ENCODE peak calls at places on chromosomes 5 and 9, in five cellular contexts. T is heart right ventricle, S is DND-41, X is fibroblast of lung, U is left ventricle myocardium inferior. B is an unnamed sample.

GRCh38 chr9:113573303-113573958 is 109.9 kb downstream of the RGS3 start:
- DNase-seq in T (no peak), S (no peak), X (no peak), U (peak; percentile 32), B (no peak)

GRCh38 chr5:152177626-152178349 is 227.3 kb downstream of the NMUR2 start:
- DNase-seq in T (no peak), S (no peak), X (no peak), U (no peak), B (no peak)

GRCh38 chr5:171415115-171415730 is 4.2 kb upstream of the FGF18 start:
- DNase-seq in T (no peak), S (no peak), X (peak; percentile 81), U (no peak), B (no peak)

GRCh38 chr5:96745844-96746531 is 61.8 kb downstream of the ERAP1 start:
- DNase-seq in T (no peak), S (no peak), X (peak; percentile 11), U (no peak), B (no peak)

GRCh38 chr9:522658-523057 is 308.0 kb downstream of the DOCK8 start:
- DNase-seq in T (peak; percentile 57), S (no peak), X (peak; percentile 38), U (no peak), B (no peak)

GRCh38 chr5:90632799-90633198 is 74.2 kb downstream of the ADGRV1 start:
- DNase-seq in T (no peak), S (no peak), X (no peak), U (no peak), B (no peak)

GRCh38 chr5:129768715-129769114 is 20.8 kb downstream of the MINAR2 start:
- DNase-seq in T (no peak), S (no peak), X (no peak), U (no peak), B (no peak)

GRCh38 chr9:75855509-75855908 is 35.0 kb upstream of the PCSK5 start:
- DNase-seq in T (peak; percentile 17), S (no peak), X (no peak), U (no peak), B (no peak)

GRCh38 chr9:131862261-131862660 is 122.4 kb upstream of the RAPGEF1 start:
- DNase-seq in T (no peak), S (no peak), X (no peak), U (no peak), B (no peak)

GRCh38 chr5:6377582-6378127 is 692 bp downstream of the MED10 start:
- DNase-seq in T (peak; percentile 2), S (no peak), X (no peak), U (no peak), B (no peak)

GRCh38 chr5:71860048-71860447 is 141.0 kb downstream of the CARTPT start:
- DNase-seq in T (no peak), S (no peak), X (no peak), U (no peak), B (no peak)

GRCh38 chr5:148384389-148384756 is 615 bp downstream of the FBXO38 start:
- DNase-seq in T (no peak), S (no peak), X (peak; percentile 12), U (no peak), B (no peak)

GRCh38 chr5:154273028-154273617 is 82.6 kb downstream of the GALNT10 start:
- DNase-seq in T (peak; percentile 17), S (no peak), X (peak; percentile 43), U (no peak), B (no peak)

GRCh38 chr5:151155149-151155776 is 2.3 kb downstream of the ANXA6 start:
- DNase-seq in T (no peak), S (peak; percentile 80), X (peak; percentile 33), U (no peak), B (peak; percentile 63)

GRCh38 chr9:101119206-101119819 is 90.8 kb downstream of the PLPPR1 start:
- DNase-seq in T (peak; percentile 31), S (peak; percentile 20), X (peak; percentile 3), U (peak; percentile 38), B (no peak)

GRCh38 chr5:37847978-37848425 is 8.2 kb upstream of the GDNF start:
- DNase-seq in T (no peak), S (no peak), X (peak; percentile 76), U (no peak), B (no peak)

GRCh38 chr5:160251406-160252155 is 22.3 kb downstream of the FABP6 start:
- DNase-seq in T (no peak), S (no peak), X (no peak), U (no peak), B (no peak)

GRCh38 chr5:143147918-143148317 is 255.6 kb downstream of the NR3C1 start:
- DNase-seq in T (no peak), S (no peak), X (peak; percentile 66), U (no peak), B (no peak)

GRCh38 chr5:94031631-94032030 is 290.2 kb upstream of the POU5F2 start:
- DNase-seq in T (no peak), S (no peak), X (peak; percentile 31), U (no peak), B (no peak)

GRCh38 chr9:110148868-110149267 is 59.1 kb downstream of the C9orf152 start:
- DNase-seq in T (no peak), S (no peak), X (no peak), U (no peak), B (no peak)

GRCh38 chr5:67730917-67731474 is 484.6 kb upstream of the PIK3R1 start:
- DNase-seq in T (no peak), S (no peak), X (no peak), U (no peak), B (no peak)

GRCh38 chr9:19440823-19441580 is 32.2 kb downstream of the ACER2 start:
- DNase-seq in T (no peak), S (no peak), X (no peak), U (no peak), B (no peak)

GRCh38 chr5:68290260-68290674 is 74.7 kb downstream of the PIK3R1 start:
- DNase-seq in T (peak; percentile 41), S (no peak), X (peak; percentile 65), U (peak; percentile 25), B (no peak)

GRCh38 chr5:83035373-83036170 is 41.6 kb downstream of the TMEM167A start:
- DNase-seq in T (peak; percentile 82), S (no peak), X (no peak), U (peak; percentile 66), B (no peak)

GRCh38 chr5:157944938-157945337 is 86.0 kb upstream of the CLINT1 start:
- DNase-seq in T (no peak), S (no peak), X (no peak), U (no peak), B (no peak)

GRCh38 chr9:134004131-134004873 is 12.2 kb upstream of the VAV2 start:
- DNase-seq in T (no peak), S (no peak), X (no peak), U (no peak), B (no peak)

GRCh38 chr5:140169410-140169809 is 5.6 kb upstream of the CYSTM1 start:
- DNase-seq in T (no peak), S (no peak), X (no peak), U (no peak), B (no peak)

GRCh38 chr5:154603485-154603884 is 125.5 kb upstream of the HAND1 start:
- DNase-seq in T (no peak), S (no peak), X (no peak), U (no peak), B (no peak)

GRCh38 chr9:95857896-95858295 is 17.6 kb upstream of the ERCC6L2 start:
- DNase-seq in T (no peak), S (no peak), X (no peak), U (no peak), B (no peak)

GRCh38 chr5:153991168-153991567 is 47.5 kb downstream of the FAM114A2 start:
- DNase-seq in T (no peak), S (no peak), X (no peak), U (no peak), B (no peak)

GRCh38 chr9:91312717-91313325 is 48.9 kb downstream of the AUH start:
- DNase-seq in T (no peak), S (no peak), X (peak; percentile 44), U (no peak), B (no peak)

GRCh38 chr5:181261320-181262085 is 560 bp upstream of the TRIM52 start:
- DNase-seq in T (peak; percentile 77), S (peak; percentile 83), X (peak; percentile 62), U (peak; percentile 74), B (no peak)

GRCh38 chr9:88310310-88310980 is 77.8 kb upstream of the SPIN1 start:
- DNase-seq in T (no peak), S (no peak), X (no peak), U (no peak), B (no peak)
- TF ChIP-seq CTCF in T (no peak), S (no peak), X (no peak), U (no peak), B (no peak)

GRCh38 chr5:159101689-159102088 is 2.0 kb upstream of the EBF1 start:
- DNase-seq in T (no peak), S (no peak), X (no peak), U (no peak), B (no peak)
- H3K27ac ChIP-seq in T (peak overlapping the region; percentile 93), S (peak overlapping the region; percentile 16), X (no peak overlapping the region), U (peak overlapping the region; percentile 96), B (no peak overlapping the region)

GRCh38 chr5:53987091-53987490 is 323.3 kb downstream of the ARL15 start:
- DNase-seq in T (no peak), S (no peak), X (no peak), U (no peak), B (no peak)
- H3K27me3 ChIP-seq in T (no peaks in the 10 kb centered on the region), S (no peaks in the 10 kb centered on the region), X (no peaks in the 10 kb centered on the region), U (no peaks in the 10 kb centered on the region), B (no peaks in the 10 kb centered on the region)

DNA sequence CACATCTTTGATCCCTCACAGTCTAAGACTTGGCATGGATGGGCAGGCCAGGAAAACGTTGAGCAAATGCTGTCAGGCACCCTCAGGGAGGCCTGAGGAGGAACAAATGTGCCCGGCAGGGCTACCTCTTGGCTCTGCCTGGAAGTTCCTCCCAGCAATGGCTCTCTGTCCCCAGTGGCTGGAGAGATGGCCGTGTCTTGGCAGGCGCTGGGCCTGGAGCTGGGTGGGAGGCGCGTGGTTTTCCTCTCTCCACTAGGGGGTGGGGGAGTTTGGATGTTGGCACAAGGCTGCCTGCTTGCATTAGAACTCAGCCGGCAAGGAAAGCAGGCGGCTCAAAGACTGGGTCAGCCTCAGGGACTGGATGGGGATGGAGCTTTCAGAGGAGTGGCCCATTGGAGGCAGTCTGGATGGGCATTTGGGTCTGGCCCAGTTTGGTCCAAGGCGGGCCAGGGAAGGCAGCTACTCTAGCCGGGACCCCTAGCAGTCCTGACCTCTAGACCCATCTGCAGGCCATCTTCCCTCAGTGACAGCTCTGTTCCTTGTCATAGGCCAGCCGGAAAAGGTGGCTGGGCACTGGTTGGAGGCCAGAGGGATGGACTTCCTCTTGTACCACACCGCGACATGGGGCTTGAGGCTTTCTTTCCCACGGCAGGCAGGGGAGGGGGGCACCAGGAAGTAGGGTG is 68.2 kb upstream of the STC2 start:
- DNase-seq in T (no peak), S (peak; percentile 7), X (no peak), U (no peak), B (no peak)
- TF ChIP-seq CTCF in T (no peak), S (peak; percentile 44), X (peak; percentile 4), U (no peak), B (no peak)

B was measured in CD4-positive, alpha-beta T cell.